ENCODE peak calls at places on chromosomes 3 and 15, in six cellular contexts. One of them, this sample, is unnamed.

GRCh38 chr15:95825672-95826387 is 504.7 kb upstream of the NR2F2 start:
- DNase-seq in choroid plexus epithelial cell: peak
- DNase-seq in foreskin fibroblast: no peak
- DNase-seq in HepG2: no peak
- DNase-seq in cardiac muscle cell: no peak
- DNase-seq in pancreas: no peak
- DNase-seq in this sample: no peak

GRCh38 chr15:45646220-45646619 is 11.4 kb downstream of the SQOR start:
- DNase-seq in choroid plexus epithelial cell: peak
- DNase-seq in foreskin fibroblast: peak
- DNase-seq in HepG2: no peak
- DNase-seq in cardiac muscle cell: no peak
- DNase-seq in pancreas: no peak
- DNase-seq in this sample: no peak

GRCh38 chr3:187983484-187984124 is 170.4 kb upstream of the LPP start:
- DNase-seq in choroid plexus epithelial cell: no peak
- DNase-seq in foreskin fibroblast: peak
- DNase-seq in HepG2: peak
- DNase-seq in cardiac muscle cell: peak
- DNase-seq in pancreas: no peak
- DNase-seq in this sample: no peak

GRCh38 chr15:101305820-101306255 is 10.8 kb upstream of the SNRPA1 start:
- DNase-seq in choroid plexus epithelial cell: no peak
- DNase-seq in foreskin fibroblast: no peak
- DNase-seq in HepG2: no peak
- DNase-seq in cardiac muscle cell: no peak
- DNase-seq in pancreas: no peak
- DNase-seq in this sample: no peak

GRCh38 chr3:37652405-37652804 is 209.3 kb upstream of the CTDSPL start:
- DNase-seq in choroid plexus epithelial cell: no peak
- DNase-seq in foreskin fibroblast: no peak
- DNase-seq in HepG2: no peak
- DNase-seq in cardiac muscle cell: no peak
- DNase-seq in pancreas: no peak
- DNase-seq in this sample: no peak

GRCh38 chr3:179510496-179510895 is 52.2 kb upstream of the ACTL6A start:
- DNase-seq in choroid plexus epithelial cell: no peak
- DNase-seq in foreskin fibroblast: no peak
- DNase-seq in HepG2: no peak
- DNase-seq in cardiac muscle cell: no peak
- DNase-seq in pancreas: no peak
- DNase-seq in this sample: no peak

GRCh38 chr3:143865302-143865701 is 17.0 kb upstream of the SLC9A9 start:
- DNase-seq in choroid plexus epithelial cell: peak
- DNase-seq in foreskin fibroblast: peak
- DNase-seq in HepG2: no peak
- DNase-seq in cardiac muscle cell: no peak
- DNase-seq in pancreas: no peak
- DNase-seq in this sample: no peak

GRCh38 chr15:28955160-28955502 is 69.4 kb downstream of the APBA2 start:
- DNase-seq in choroid plexus epithelial cell: peak
- DNase-seq in foreskin fibroblast: peak
- DNase-seq in HepG2: no peak
- DNase-seq in cardiac muscle cell: no peak
- DNase-seq in pancreas: no peak
- DNase-seq in this sample: no peak

GRCh38 chr3:124834723-124835718 is 52.1 kb downstream of the ITGB5 start:
- DNase-seq in choroid plexus epithelial cell: peak
- DNase-seq in foreskin fibroblast: peak
- DNase-seq in HepG2: peak
- DNase-seq in cardiac muscle cell: no peak
- DNase-seq in pancreas: peak
- DNase-seq in this sample: peak

GRCh38 chr3:42229942-42230688 is 35.9 kb downstream of the CCK start:
- DNase-seq in choroid plexus epithelial cell: peak
- DNase-seq in foreskin fibroblast: peak
- DNase-seq in HepG2: peak
- DNase-seq in cardiac muscle cell: peak
- DNase-seq in pancreas: no peak
- DNase-seq in this sample: no peak

GRCh38 chr15:38189651-38190280 is 62.9 kb upstream of the SPRED1 start:
- DNase-seq in choroid plexus epithelial cell: peak
- DNase-seq in foreskin fibroblast: no peak
- DNase-seq in HepG2: no peak
- DNase-seq in cardiac muscle cell: no peak
- DNase-seq in pancreas: no peak
- DNase-seq in this sample: no peak

GRCh38 chr3:170809975-170810357 is 60.0 kb downstream of the RPL22L1 start:
- DNase-seq in choroid plexus epithelial cell: peak
- DNase-seq in foreskin fibroblast: peak
- DNase-seq in HepG2: no peak
- DNase-seq in cardiac muscle cell: no peak
- DNase-seq in pancreas: no peak
- DNase-seq in this sample: no peak

GRCh38 chr3:188179006-188179966 is 25.3 kb downstream of the LPP start:
- DNase-seq in choroid plexus epithelial cell: peak
- DNase-seq in foreskin fibroblast: peak
- DNase-seq in HepG2: no peak
- DNase-seq in cardiac muscle cell: peak
- DNase-seq in pancreas: no peak
- DNase-seq in this sample: no peak

GRCh38 chr3:181278468-181279238 is 289.1 kb upstream of the DNAJC19 start:
- DNase-seq in choroid plexus epithelial cell: peak
- DNase-seq in foreskin fibroblast: no peak
- DNase-seq in HepG2: no peak
- DNase-seq in cardiac muscle cell: peak
- DNase-seq in pancreas: no peak
- DNase-seq in this sample: no peak

GRCh38 chr15:40307421-40308165 is at the start of gene PLCB2:
- DNase-seq in choroid plexus epithelial cell: no peak
- DNase-seq in foreskin fibroblast: no peak
- DNase-seq in HepG2: peak
- DNase-seq in cardiac muscle cell: no peak
- DNase-seq in pancreas: no peak
- DNase-seq in this sample: peak

GRCh38 chr3:24545917-24546316 is 51.3 kb upstream of the THRB start:
- DNase-seq in choroid plexus epithelial cell: peak
- DNase-seq in foreskin fibroblast: peak
- DNase-seq in HepG2: peak
- DNase-seq in cardiac muscle cell: no peak
- DNase-seq in pancreas: peak
- DNase-seq in this sample: no peak

GRCh38 chr3:51813539-51813938 is 34.5 kb upstream of the IQCF6 start:
- DNase-seq in choroid plexus epithelial cell: no peak
- DNase-seq in foreskin fibroblast: no peak
- DNase-seq in HepG2: no peak
- DNase-seq in cardiac muscle cell: peak
- DNase-seq in pancreas: no peak
- DNase-seq in this sample: no peak

GRCh38 chr15:63752075-63752684 is 81.6 kb downstream of the HERC1 start:
- DNase-seq in choroid plexus epithelial cell: peak
- DNase-seq in foreskin fibroblast: peak
- DNase-seq in HepG2: peak
- DNase-seq in cardiac muscle cell: peak
- DNase-seq in pancreas: peak
- DNase-seq in this sample: no peak

GRCh38 chr3:117059054-117059989 is 349.7 kb downstream of the TUSC7 start:
- DNase-seq in choroid plexus epithelial cell: peak
- DNase-seq in foreskin fibroblast: peak
- DNase-seq in HepG2: peak
- DNase-seq in cardiac muscle cell: peak
- DNase-seq in pancreas: no peak
- DNase-seq in this sample: no peak

GRCh38 chr3:128426128-128426921 is 40.4 kb downstream of the DNAJB8 start:
- DNase-seq in choroid plexus epithelial cell: peak
- DNase-seq in foreskin fibroblast: peak
- DNase-seq in HepG2: peak
- DNase-seq in cardiac muscle cell: peak
- DNase-seq in pancreas: peak
- DNase-seq in this sample: no peak
- H3K4me3 ChIP-seq in choroid plexus epithelial cell: peak
- H3K4me3 ChIP-seq in foreskin fibroblast: no peak
- H3K4me3 ChIP-seq in HepG2: no peak
- H3K4me3 ChIP-seq in cardiac muscle cell: peak
- H3K4me3 ChIP-seq in pancreas: peak
- H3K4me3 ChIP-seq in this sample: no peak

GRCh38 chr3:29649815-29650547 is 369.1 kb downstream of the RBMS3 start:
- DNase-seq in choroid plexus epithelial cell: peak
- DNase-seq in foreskin fibroblast: peak
- DNase-seq in HepG2: no peak
- DNase-seq in cardiac muscle cell: no peak
- DNase-seq in pancreas: no peak
- DNase-seq in this sample: no peak
- TF ChIP-seq CTCF in choroid plexus epithelial cell: no peak
- TF ChIP-seq CTCF in foreskin fibroblast: no peak
- TF ChIP-seq CTCF in HepG2: no peak
- TF ChIP-seq CTCF in cardiac muscle cell: no peak
- TF ChIP-seq CTCF in pancreas: no peak
- TF ChIP-seq CTCF in this sample: no peak

GRCh38 chr15:85785887-85786777 is 8.6 kb downstream of the KLHL25 start:
- DNase-seq in choroid plexus epithelial cell: peak
- DNase-seq in foreskin fibroblast: peak
- DNase-seq in HepG2: peak
- DNase-seq in cardiac muscle cell: no peak
- DNase-seq in pancreas: no peak
- DNase-seq in this sample: peak
- H3K4me3 ChIP-seq in choroid plexus epithelial cell: no peak
- H3K4me3 ChIP-seq in foreskin fibroblast: no peak
- H3K4me3 ChIP-seq in HepG2: no peak
- H3K4me3 ChIP-seq in cardiac muscle cell: no peak
- H3K4me3 ChIP-seq in pancreas: no peak
- H3K4me3 ChIP-seq in this sample: no peak

DNA sequence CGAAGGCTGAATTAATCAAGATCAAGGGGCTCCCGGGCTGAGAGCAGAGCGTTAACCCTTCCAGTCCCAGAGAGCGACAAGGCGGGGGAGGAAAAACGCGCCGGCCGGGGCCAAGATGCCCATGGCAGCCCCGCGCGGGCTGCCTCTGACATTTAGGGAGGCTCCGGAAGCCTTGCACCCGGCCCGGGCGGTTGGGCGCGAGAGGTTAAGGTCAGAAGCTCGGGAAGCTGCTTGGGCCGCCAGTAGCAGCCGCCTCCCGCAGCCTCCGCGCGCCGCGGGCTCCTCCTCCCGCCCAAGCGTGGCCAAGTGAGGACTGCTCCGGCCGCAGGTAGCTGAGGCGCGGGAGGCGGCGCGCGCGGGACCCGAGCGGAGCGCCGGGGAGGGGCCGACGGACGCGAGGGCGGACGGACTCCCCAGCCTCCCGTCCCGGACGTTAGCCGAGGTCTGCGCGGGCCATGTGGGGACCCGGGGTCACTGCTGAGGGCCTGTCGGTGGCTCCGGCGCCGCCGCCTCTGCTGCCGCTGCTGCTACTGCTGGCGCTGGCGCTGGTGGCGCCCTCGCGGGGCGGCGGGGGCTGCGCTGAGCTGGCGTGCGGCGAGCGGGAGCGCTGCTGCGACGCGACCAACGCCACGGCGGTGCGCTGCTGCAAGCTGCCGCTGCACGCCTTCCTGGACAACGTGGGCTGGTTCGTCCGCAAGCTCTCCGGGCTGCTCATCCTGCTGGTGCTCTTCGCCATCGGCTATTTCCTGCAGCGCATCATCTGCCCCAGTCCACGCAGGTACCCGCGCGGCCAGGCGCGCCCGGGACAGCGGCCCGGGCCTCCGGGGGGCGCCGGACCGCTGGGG is at the start of gene C3orf80:
- DNase-seq in choroid plexus epithelial cell: peak
- DNase-seq in foreskin fibroblast: peak
- DNase-seq in HepG2: peak
- DNase-seq in cardiac muscle cell: peak
- DNase-seq in pancreas: peak
- DNase-seq in this sample: peak
- TF ChIP-seq CTCF in choroid plexus epithelial cell: no peak
- TF ChIP-seq CTCF in foreskin fibroblast: no peak
- TF ChIP-seq CTCF in HepG2: peak
- TF ChIP-seq CTCF in cardiac muscle cell: no peak
- TF ChIP-seq CTCF in pancreas: no peak
- TF ChIP-seq CTCF in this sample: no peak

DNA sequence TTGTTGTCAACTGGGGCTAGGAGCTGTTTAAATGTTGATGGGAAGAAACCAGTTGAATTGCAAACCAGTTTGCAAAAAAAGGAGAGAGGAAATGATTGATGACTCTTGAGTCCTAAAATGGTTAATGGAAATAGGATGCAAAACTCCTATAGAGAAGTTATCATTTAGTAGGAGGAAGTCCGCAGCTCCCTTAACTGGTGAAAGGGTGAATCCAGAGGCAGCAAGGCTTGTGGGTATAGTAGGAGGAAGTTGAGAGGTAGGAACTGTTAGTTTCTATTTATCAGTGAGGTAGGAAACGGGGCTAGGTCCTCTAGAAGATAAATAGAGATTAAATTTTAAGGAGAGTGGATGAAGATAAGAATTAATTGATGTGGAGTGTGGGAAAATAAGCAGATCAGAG is 15.4 kb downstream of the IREB2 start:
- DNase-seq in choroid plexus epithelial cell: no peak
- DNase-seq in foreskin fibroblast: no peak
- DNase-seq in HepG2: no peak
- DNase-seq in cardiac muscle cell: no peak
- DNase-seq in pancreas: no peak
- DNase-seq in this sample: no peak
- H3K4me3 ChIP-seq in choroid plexus epithelial cell: no peak
- H3K4me3 ChIP-seq in foreskin fibroblast: no peak
- H3K4me3 ChIP-seq in HepG2: no peak
- H3K4me3 ChIP-seq in cardiac muscle cell: no peak
- H3K4me3 ChIP-seq in pancreas: no peak
- H3K4me3 ChIP-seq in this sample: no peak

DNA sequence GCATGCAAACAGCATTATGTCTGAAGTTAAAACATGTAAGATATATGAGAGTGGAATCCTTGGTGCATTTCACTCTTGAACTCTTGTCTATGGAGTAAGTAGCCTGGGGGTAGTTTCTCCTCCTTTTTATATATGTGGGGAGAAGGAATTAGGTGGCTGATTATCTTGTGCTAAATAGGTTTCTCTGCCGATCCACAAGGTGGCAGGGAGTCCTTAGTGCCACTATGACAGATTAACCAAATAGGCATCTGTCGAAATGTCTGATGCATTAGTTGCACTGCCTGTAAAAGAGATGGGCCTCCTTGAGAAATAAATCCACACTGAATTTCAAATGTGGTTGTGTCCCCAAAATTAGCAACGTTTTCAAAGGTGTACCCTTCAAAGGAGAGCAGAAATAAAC is 170.1 kb downstream of the CNTN4 start:
- DNase-seq in choroid plexus epithelial cell: no peak
- DNase-seq in foreskin fibroblast: no peak
- DNase-seq in HepG2: no peak
- DNase-seq in cardiac muscle cell: peak
- DNase-seq in pancreas: no peak
- DNase-seq in this sample: no peak
- TF ChIP-seq CTCF in choroid plexus epithelial cell: no peak
- TF ChIP-seq CTCF in foreskin fibroblast: no peak
- TF ChIP-seq CTCF in HepG2: no peak
- TF ChIP-seq CTCF in cardiac muscle cell: no peak
- TF ChIP-seq CTCF in pancreas: no peak
- TF ChIP-seq CTCF in this sample: no peak